ENCODE peak calls at places on chromosomes 4 and X, in six cellular contexts. R, I, F, L, Q and T are unnamed samples.

GRCh38 chr4:1285790-1286553 is 3.7 kb upstream of the MAEA start:
- DNase-seq in R (no peak), I (no peak), F (no peak), L (no peak), Q (no peak), T (no peak)

GRCh38 chrX:3791449-3791848 is 78.0 kb upstream of the PRKX start:
- DNase-seq in R (no peak), I (no peak), F (no peak), L (no peak), Q (no peak), T (no peak)

GRCh38 chrX:153937056-153937455 is 2.2 kb upstream of the NAA10 start:
- DNase-seq in R (no peak), I (no peak), F (no peak), L (no peak), Q (no peak), T (no peak)

GRCh38 chrX:120456973-120457372 is 12.1 kb downstream of the LAMP2 start:
- DNase-seq in R (no peak), I (peak), F (no peak), L (no peak), Q (no peak), T (no peak)

GRCh38 chr4:121189811-121190210 is 25.7 kb upstream of the TNIP3 start:
- DNase-seq in R (no peak), I (no peak), F (no peak), L (no peak), Q (no peak), T (no peak)

GRCh38 chr4:86848136-86848535 is 1.0 kb downstream of the SLC10A6 start:
- DNase-seq in R (no peak), I (no peak), F (no peak), L (no peak), Q (no peak), T (no peak)

GRCh38 chr4:168119100-168119499 is 26.8 kb downstream of the ANXA10 start:
- DNase-seq in R (no peak), I (no peak), F (no peak), L (no peak), Q (no peak), T (no peak)

GRCh38 chrX:133776072-133776471 is 209.3 kb downstream of the GPC3 start:
- DNase-seq in R (no peak), I (peak), F (peak), L (no peak), Q (peak), T (peak)

GRCh38 chrX:109294097-109294815 is 187.6 kb downstream of the GUCY2F start:
- DNase-seq in R (no peak), I (peak), F (no peak), L (no peak), Q (no peak), T (peak)

GRCh38 chr4:155666701-155667537 is at the start of gene GUCY1A1:
- DNase-seq in R (no peak), I (peak), F (peak), L (peak), Q (peak), T (peak)

GRCh38 chrX:34521563-34521962 is 135.5 kb downstream of the TMEM47 start:
- DNase-seq in R (no peak), I (peak), F (no peak), L (no peak), Q (peak), T (no peak)

GRCh38 chr4:152277333-152277732 is 258.6 kb downstream of the FBXW7 start:
- DNase-seq in R (no peak), I (no peak), F (no peak), L (no peak), Q (no peak), T (no peak)

GRCh38 chr4:173546776-173547175 is 16.7 kb upstream of the HAND2 start:
- DNase-seq in R (no peak), I (no peak), F (no peak), L (no peak), Q (no peak), T (no peak)

GRCh38 chrX:104136241-104137019 is 20.4 kb downstream of the SLC25A53 start:
- DNase-seq in R (peak), I (peak), F (peak), L (peak), Q (peak), T (peak)